ENCODE peak calls at places on chromosomes 3 and 15, in five cellular contexts. One of them, this sample, is unnamed.

GRCh38 chr3:99895706-99896441 is 78.2 kb downstream of the CMSS1 start:
- DNase-seq in NCI-H446: no peak
- DNase-seq in NCI-H1092: no peak
- DNase-seq in uterus: no peak
- DNase-seq in SW480: peak
- DNase-seq in this sample: peak

GRCh38 chr3:113271189-113271588 is 59.8 kb downstream of the BOC start:
- DNase-seq in uterus: peak
- DNase-seq in NCI-H446: no peak
- DNase-seq in NCI-H1092: no peak
- DNase-seq in SW480: no peak
- DNase-seq in this sample: no peak

GRCh38 chr3:126549861-126550487 is 8.8 kb downstream of the C3orf22 start:
- DNase-seq in NCI-H446: no peak
- DNase-seq in SW480: no peak
- DNase-seq in uterus: peak
- DNase-seq in NCI-H1092: no peak
- DNase-seq in this sample: no peak

GRCh38 chr15:68177747-68178146 is 27.4 kb downstream of the CALML4 start:
- DNase-seq in NCI-H446: no peak
- DNase-seq in SW480: no peak
- DNase-seq in NCI-H1092: no peak
- DNase-seq in uterus: no peak
- DNase-seq in this sample: no peak

GRCh38 chr3:147881933-147882332 is 472.8 kb downstream of the ZIC1 start:
- DNase-seq in uterus: no peak
- DNase-seq in SW480: no peak
- DNase-seq in NCI-H446: no peak
- DNase-seq in NCI-H1092: no peak
- DNase-seq in this sample: no peak

GRCh38 chr15:91970142-91970541 is 116.6 kb downstream of the SLCO3A1 start:
- DNase-seq in uterus: peak
- DNase-seq in SW480: no peak
- DNase-seq in NCI-H1092: no peak
- DNase-seq in NCI-H446: peak
- DNase-seq in this sample: peak

GRCh38 chr3:171495413-171495812 is 35.2 kb upstream of the TNIK start:
- DNase-seq in SW480: no peak
- DNase-seq in NCI-H446: no peak
- DNase-seq in NCI-H1092: no peak
- DNase-seq in uterus: no peak
- DNase-seq in this sample: no peak

GRCh38 chr15:58616171-58616570 is 133.3 kb downstream of the ADAM10 start:
- DNase-seq in uterus: no peak
- DNase-seq in NCI-H446: no peak
- DNase-seq in NCI-H1092: no peak
- DNase-seq in SW480: no peak
- DNase-seq in this sample: no peak

GRCh38 chr3:47603332-47603731 is 24.7 kb upstream of the CSPG5 start:
- DNase-seq in uterus: no peak
- DNase-seq in NCI-H446: no peak
- DNase-seq in NCI-H1092: no peak
- DNase-seq in SW480: no peak
- DNase-seq in this sample: no peak

GRCh38 chr3:66692108-66692750 is 191.4 kb upstream of the LRIG1 start:
- DNase-seq in NCI-H1092: no peak
- DNase-seq in NCI-H446: no peak
- DNase-seq in uterus: no peak
- DNase-seq in SW480: no peak
- DNase-seq in this sample: no peak

GRCh38 chr15:68623301-68623892 is 44.6 kb downstream of the CORO2B start:
- DNase-seq in uterus: no peak
- DNase-seq in NCI-H446: no peak
- DNase-seq in NCI-H1092: no peak
- DNase-seq in SW480: no peak
- DNase-seq in this sample: peak

GRCh38 chr15:66404532-66404931 is 17.8 kb downstream of the MAP2K1 start:
- DNase-seq in NCI-H1092: no peak
- DNase-seq in uterus: no peak
- DNase-seq in SW480: no peak
- DNase-seq in NCI-H446: no peak
- DNase-seq in this sample: no peak

GRCh38 chr15:73994912-73995622 is 551 bp downstream of the PML start:
- DNase-seq in NCI-H1092: no peak
- DNase-seq in SW480: no peak
- DNase-seq in uterus: peak
- DNase-seq in NCI-H446: no peak
- DNase-seq in this sample: no peak

GRCh38 chr3:101512521-101513418 is at the start of gene SENP7:
- DNase-seq in uterus: peak
- DNase-seq in SW480: peak
- DNase-seq in NCI-H446: peak
- DNase-seq in NCI-H1092: peak
- DNase-seq in this sample: peak

GRCh38 chr3:183502782-183503181 is 52.7 kb downstream of the KLHL6 start:
- DNase-seq in NCI-H446: no peak
- DNase-seq in NCI-H1092: no peak
- DNase-seq in SW480: peak
- DNase-seq in uterus: no peak
- DNase-seq in this sample: no peak

GRCh38 chr3:19029837-19030835 is 118.2 kb upstream of the KCNH8 start:
- DNase-seq in NCI-H1092: no peak
- DNase-seq in SW480: no peak
- DNase-seq in uterus: no peak
- DNase-seq in NCI-H446: no peak
- DNase-seq in this sample: no peak

GRCh38 chr15:42784705-42785104 is 47.8 kb upstream of the CDAN1 start:
- DNase-seq in NCI-H1092: no peak
- DNase-seq in SW480: no peak
- DNase-seq in NCI-H446: no peak
- DNase-seq in uterus: no peak
- DNase-seq in this sample: no peak

GRCh38 chr3:188338081-188338480 is 184.1 kb downstream of the LPP start:
- DNase-seq in NCI-H446: no peak
- DNase-seq in uterus: no peak
- DNase-seq in NCI-H1092: no peak
- DNase-seq in SW480: no peak
- DNase-seq in this sample: peak

GRCh38 chr15:63463030-63463429 is 41.4 kb upstream of the USP3 start:
- DNase-seq in NCI-H1092: no peak
- DNase-seq in NCI-H446: peak
- DNase-seq in SW480: no peak
- DNase-seq in uterus: no peak
- DNase-seq in this sample: no peak

GRCh38 chr3:49668861-49669260 is 5.3 kb upstream of the APEH start:
- DNase-seq in SW480: peak
- DNase-seq in NCI-H1092: no peak
- DNase-seq in NCI-H446: no peak
- DNase-seq in uterus: no peak
- DNase-seq in this sample: no peak

GRCh38 chr3:184371570-184372018 is 6.4 kb downstream of the THPO start:
- DNase-seq in uterus: peak
- DNase-seq in NCI-H446: peak
- DNase-seq in SW480: peak
- DNase-seq in NCI-H1092: peak
- DNase-seq in this sample: peak

GRCh38 chr3:45057557-45057956 is 31.5 kb downstream of the CLEC3B start:
- DNase-seq in SW480: no peak
- DNase-seq in NCI-H1092: no peak
- DNase-seq in uterus: no peak
- DNase-seq in NCI-H446: no peak
- DNase-seq in this sample: no peak

GRCh38 chr3:72944696-72945095 is 51.9 kb upstream of the PPP4R2 start:
- DNase-seq in NCI-H1092: no peak
- DNase-seq in uterus: no peak
- DNase-seq in NCI-H446: no peak
- DNase-seq in SW480: no peak
- DNase-seq in this sample: no peak

GRCh38 chr3:99108508-99108907 is 207.0 kb upstream of the DCBLD2 start:
- DNase-seq in uterus: no peak
- DNase-seq in SW480: no peak
- DNase-seq in NCI-H446: no peak
- DNase-seq in NCI-H1092: no peak
- DNase-seq in this sample: peak

GRCh38 chr3:16478516-16478915 is 35.0 kb downstream of the RFTN1 start:
- DNase-seq in SW480: no peak
- DNase-seq in uterus: no peak
- DNase-seq in NCI-H446: no peak
- DNase-seq in NCI-H1092: no peak
- DNase-seq in this sample: peak

GRCh38 chr15:68583936-68584703 is 5.3 kb downstream of the CORO2B start:
- DNase-seq in NCI-H446: no peak
- DNase-seq in SW480: no peak
- DNase-seq in NCI-H1092: no peak
- DNase-seq in uterus: no peak
- DNase-seq in this sample: no peak

GRCh38 chr3:119098620-119099222 is 47.2 kb upstream of the TEX55 start:
- DNase-seq in uterus: no peak
- DNase-seq in NCI-H1092: peak
- DNase-seq in SW480: peak
- DNase-seq in NCI-H446: peak
- DNase-seq in this sample: peak

GRCh38 chr15:63891763-63892123 is 58.0 kb upstream of the HERC1 start:
- DNase-seq in SW480: no peak
- DNase-seq in NCI-H446: no peak
- DNase-seq in NCI-H1092: no peak
- DNase-seq in uterus: no peak
- DNase-seq in this sample: no peak

GRCh38 chr15:99021669-99022068 is 14.1 kb upstream of the PGPEP1L start:
- DNase-seq in SW480: no peak
- DNase-seq in NCI-H1092: no peak
- DNase-seq in uterus: no peak
- DNase-seq in NCI-H446: no peak
- DNase-seq in this sample: no peak

GRCh38 chr3:14780927-14781507 is 37.7 kb upstream of the FGD5 start:
- DNase-seq in NCI-H446: no peak
- DNase-seq in uterus: no peak
- DNase-seq in SW480: peak
- DNase-seq in NCI-H1092: peak
- DNase-seq in this sample: peak

GRCh38 chr15:66024998-66025397 is 155.7 kb downstream of the RAB11A start:
- DNase-seq in NCI-H446: peak
- DNase-seq in NCI-H1092: peak
- DNase-seq in uterus: no peak
- DNase-seq in SW480: no peak
- DNase-seq in this sample: no peak

GRCh38 chr15:45126535-45127158 is 3.0 kb downstream of the DUOXA1 start:
- DNase-seq in uterus: no peak
- DNase-seq in NCI-H1092: no peak
- DNase-seq in SW480: peak
- DNase-seq in NCI-H446: no peak
- DNase-seq in this sample: peak

GRCh38 chr3:97815149-97815917 is 6.5 kb upstream of the CRYBG3 start:
- DNase-seq in uterus: no peak
- DNase-seq in NCI-H446: no peak
- DNase-seq in NCI-H1092: no peak
- DNase-seq in SW480: peak
- DNase-seq in this sample: peak

GRCh38 chr3:47414666-47415587 is 34.1 kb downstream of the PTPN23 start:
- DNase-seq in uterus: no peak
- DNase-seq in NCI-H1092: no peak
- DNase-seq in NCI-H446: no peak
- DNase-seq in SW480: no peak
- DNase-seq in this sample: no peak

GRCh38 chr3:50415813-50416212 is 56.5 kb upstream of the TMEM115 start:
- DNase-seq in SW480: no peak
- DNase-seq in NCI-H1092: no peak
- DNase-seq in uterus: no peak
- DNase-seq in NCI-H446: no peak
- DNase-seq in this sample: no peak

GRCh38 chr3:25468866-25469319 is 40.8 kb downstream of the RARB start:
- DNase-seq in NCI-H446: no peak
- DNase-seq in uterus: peak
- DNase-seq in NCI-H1092: no peak
- DNase-seq in SW480: no peak
- DNase-seq in this sample: no peak

GRCh38 chr3:89098173-89098572 is 9.2 kb upstream of the EPHA3 start:
- DNase-seq in NCI-H446: no peak
- DNase-seq in NCI-H1092: no peak
- DNase-seq in SW480: peak
- DNase-seq in uterus: no peak
- DNase-seq in this sample: no peak

GRCh38 chr15:74317820-74318375 is 49.5 kb downstream of the CYP11A1 start:
- DNase-seq in NCI-H1092: peak
- DNase-seq in uterus: peak
- DNase-seq in SW480: peak
- DNase-seq in NCI-H446: no peak
- DNase-seq in this sample: peak

GRCh38 chr3:139283301-139283700 is 60.5 kb upstream of the MRPS22 start:
- DNase-seq in NCI-H1092: no peak
- DNase-seq in uterus: no peak
- DNase-seq in SW480: no peak
- DNase-seq in NCI-H446: no peak
- DNase-seq in this sample: no peak